ENCODE peak calls at places on chromosomes 3 and 15, in nine cellular contexts. C is esophagus squamous epithelium, W is tibial artery, P is PC-3, R is hepatocyte, L is RWPE1, A is heart right ventricle, Y is vagina, M is cardiac muscle cell. U is an unnamed sample.

GRCh38 chr15:32778391-32779176 is 60.8 kb downstream of the GREM1 start:
- DNase-seq in R (no peak), Y (no peak), A (no peak), M (no peak), P (peak; percentile 48), W (no peak), L (no peak), C (no peak), U (peak; percentile 46)

GRCh38 chr3:59411694-59412093 is 361.9 kb upstream of the CFAP20DC start:
- DNase-seq in M (no peak), Y (no peak), P (peak; percentile 24), R (no peak), L (no peak), W (no peak), C (no peak), A (no peak), U (no peak)

GRCh38 chr3:42709621-42710020 is 7.0 kb upstream of the HHATL start:
- DNase-seq in P (no peak), R (no peak), L (no peak), M (no peak), A (no peak), C (no peak), W (peak; percentile 35), Y (no peak), U (no peak)

GRCh38 chr3:50478671-50479070 is 24.8 kb downstream of the CACNA2D2 start:
- DNase-seq in A (no peak), P (no peak), R (no peak), M (no peak), C (no peak), L (no peak), W (no peak), Y (no peak), U (no peak)

GRCh38 chr3:71504250-71505036 is 79.1 kb downstream of the FOXP1 start:
- DNase-seq in C (no peak), W (no peak), A (no peak), P (peak; percentile 92), R (no peak), L (peak; percentile 83), Y (no peak), M (peak; percentile 76), U (peak; percentile 99)

GRCh38 chr15:70426065-70426821 is 328.5 kb upstream of the TLE3 start:
- DNase-seq in Y (no peak), C (no peak), M (no peak), W (no peak), R (no peak), P (peak; percentile 69), L (peak; percentile 57), A (no peak), U (peak; percentile 21)

GRCh38 chr3:149373235-149374125 is 4.0 kb downstream of the TM4SF1 start:
- DNase-seq in Y (no peak), C (no peak), W (no peak), L (peak; percentile 63), A (no peak), P (peak; percentile 90), R (peak; percentile 61), M (peak; percentile 87), U (peak; percentile 73)

GRCh38 chr15:65558336-65558735 is 28.1 kb downstream of the HACD3 start:
- DNase-seq in P (no peak), R (no peak), M (peak; percentile 21), Y (no peak), C (no peak), W (no peak), A (no peak), L (no peak), U (peak; percentile 75)

GRCh38 chr3:177906573-177907229 is 629.5 kb upstream of the KCNMB2 start:
- DNase-seq in P (peak; percentile 19), C (no peak), A (no peak), R (no peak), L (no peak), W (no peak), M (peak; percentile 21), Y (no peak), U (peak; percentile 49)

GRCh38 chr15:82928711-82929110 is 23.8 kb downstream of the HOMER2 start:
- DNase-seq in A (no peak), W (no peak), L (no peak), C (no peak), Y (no peak), M (no peak), P (no peak), R (no peak), U (peak; percentile 6)

GRCh38 chr3:40120816-40121215 is 188.7 kb upstream of the EIF1B start:
- DNase-seq in P (peak; percentile 21), R (peak; percentile 16), M (peak; percentile 45), C (no peak), W (no peak), Y (no peak), A (no peak), L (peak; percentile 14), U (peak; percentile 63)
- H3K27ac ChIP-seq in P (no peak overlapping the region), R (no peak overlapping the region), M (no peak overlapping the region), C (no peak overlapping the region), W (no peak overlapping the region), Y (no peak overlapping the region), A (no peak overlapping the region), L (no peak overlapping the region), U (no peak overlapping the region)

GRCh38 chr3:106746286-106746685 is 631.0 kb upstream of the CCDC54 start:
- DNase-seq in M (no peak), P (no peak), C (no peak), W (no peak), R (no peak), Y (no peak), A (no peak), L (no peak), U (no peak)

GRCh38 chr3:106755336-106755735 is 621.9 kb upstream of the CCDC54 start:
- DNase-seq in R (no peak), A (no peak), Y (no peak), L (no peak), P (no peak), W (no peak), C (no peak), M (no peak), U (no peak)

GRCh38 chr3:106748471-106748870 is 628.8 kb upstream of the CCDC54 start:
- DNase-seq in R (no peak), C (no peak), L (no peak), P (no peak), Y (no peak), W (no peak), M (no peak), A (no peak), U (no peak)

GRCh38 chr3:106745344-106746168 is 631.7 kb upstream of the CCDC54 start:
- DNase-seq in W (no peak), C (no peak), R (no peak), L (no peak), P (no peak), A (no peak), M (peak; percentile 97), Y (no peak), U (peak; percentile 98)

DNA sequence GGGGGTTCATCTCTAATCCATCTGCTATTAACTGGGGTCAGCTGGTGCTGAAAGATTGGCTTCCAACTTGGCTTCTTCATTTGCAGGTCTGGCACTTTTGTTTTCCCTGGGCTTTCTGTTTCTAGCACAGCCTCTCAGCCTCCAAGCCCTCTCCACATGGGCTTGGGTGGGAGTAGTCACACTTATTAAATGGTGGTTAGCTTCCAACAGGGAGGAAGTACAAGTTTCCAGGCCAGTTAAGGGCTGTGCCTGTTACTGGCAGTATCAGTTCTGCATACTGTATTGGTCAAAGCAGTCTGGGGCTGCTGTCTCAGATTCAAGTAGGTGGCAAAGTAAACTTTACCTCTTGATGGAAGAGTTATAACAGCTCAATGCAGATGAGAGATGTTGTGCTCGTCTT is 627.1 kb upstream of the CCDC54 start:
- DNase-seq in R (no peak), L (no peak), W (no peak), M (no peak), Y (no peak), C (no peak), P (no peak), A (no peak), U (no peak)
- H3K27ac ChIP-seq in R (no peak overlapping the region), L (no peak overlapping the region), W (no peak overlapping the region), M (no peak overlapping the region), Y (no peak overlapping the region), C (no peak overlapping the region), P (no peak overlapping the region), A (no peak overlapping the region), U (no peak overlapping the region)

GRCh38 chr15:42373936-42374335 is 14.6 kb downstream of the CAPN3 start:
- DNase-seq in L (no peak), R (no peak), W (no peak), M (no peak), C (no peak), Y (no peak), A (no peak), P (no peak), U (no peak)

GRCh38 chr15:42373274-42373673 is 14.0 kb downstream of the CAPN3 start:
- DNase-seq in A (peak; percentile 75), Y (no peak), P (no peak), C (no peak), R (no peak), W (no peak), M (peak; percentile 19), L (no peak), U (no peak)

GRCh38 chr15:42374810-42375209 is 15.5 kb downstream of the CAPN3 start:
- DNase-seq in Y (no peak), P (no peak), W (no peak), M (no peak), C (no peak), A (no peak), R (no peak), L (no peak), U (no peak)

GRCh38 chr15:42368096-42368495 is 8.8 kb downstream of the CAPN3 start:
- DNase-seq in L (no peak), W (no peak), M (peak; percentile 41), Y (no peak), P (no peak), A (no peak), C (no peak), R (no peak), U (no peak)

GRCh38 chr15:42371125-42371524 is 11.8 kb downstream of the CAPN3 start:
- DNase-seq in C (no peak), P (peak; percentile 69), L (no peak), M (peak; percentile 39), W (no peak), Y (no peak), A (no peak), R (no peak), U (no peak)
- H3K27ac ChIP-seq in C (no peak overlapping the region), P (peak overlapping the region; percentile 41), L (no peak overlapping the region), M (no peak overlapping the region), W (no peak overlapping the region), Y (no peak overlapping the region), A (no peak overlapping the region), R (no peak overlapping the region), U (no peak overlapping the region)

DNA sequence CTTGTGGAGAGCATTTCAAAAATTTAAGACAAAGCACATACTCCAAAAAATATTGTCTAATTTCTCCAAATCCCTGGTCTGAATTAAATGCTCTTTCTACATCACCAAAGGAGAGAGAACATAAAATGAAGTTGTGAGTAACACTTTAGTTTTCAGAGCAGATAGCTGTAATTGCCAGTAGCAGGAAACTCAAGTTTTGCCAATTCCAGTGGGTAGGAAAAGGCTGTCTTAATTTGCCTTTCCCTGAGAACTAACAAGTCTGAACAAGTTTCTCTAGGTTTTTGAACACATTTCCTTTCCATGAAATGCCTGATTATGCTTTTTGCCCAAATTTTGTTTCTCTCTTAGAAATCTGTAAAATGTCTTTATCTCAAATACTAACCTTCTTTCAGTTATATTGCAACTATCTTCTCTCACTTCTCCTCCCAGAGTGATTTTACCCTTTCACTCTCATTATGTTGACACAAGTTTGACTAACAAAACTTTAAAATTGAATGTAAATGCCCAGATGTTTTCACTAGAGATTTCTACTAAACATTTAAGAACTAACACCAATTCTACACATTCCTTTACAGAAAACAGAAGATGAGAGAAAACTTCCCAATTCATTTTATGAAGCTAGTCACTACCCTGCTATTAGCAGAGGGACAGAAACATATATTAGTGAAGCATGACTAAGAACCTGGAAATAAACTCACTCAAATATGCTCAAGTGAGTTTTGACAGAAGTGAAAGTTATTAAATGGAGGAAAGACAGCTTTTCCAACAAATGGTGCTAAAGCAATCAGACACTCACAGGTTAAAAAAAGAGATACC is 38.4 kb downstream of the RFX7 start:
- DNase-seq in R (no peak), Y (no peak), W (no peak), C (no peak), L (peak; percentile 38), A (no peak), M (peak; percentile 30), P (no peak), U (peak; percentile 35)
- H3K27ac ChIP-seq in R (no peak overlapping the region), Y (no peak overlapping the region), W (no peak overlapping the region), C (no peak overlapping the region), L (no peak overlapping the region), A (no peak overlapping the region), M (no peak overlapping the region), P (no peak overlapping the region), U (no peak overlapping the region)

U was measured in astrocyte.